ENCODE peak calls at places on chromosomes 5 and 9, in six cellular contexts. A is fibroblast of the conjunctiva; U is stimulated activated naive CD8-positive, alpha-beta T cell treated with anti-CD3 and anti-CD28 coated beads, Interleukin-15, amount 100 ng/mL, for 72 hours; C is fibroblast of the aortic adventitia; J is germinal center; E is SW 1271. M is an unnamed sample.

GRCh38 chr5:89228355-89228754 is 345.4 kb upstream of the MEF2C start:
- DNase-seq in A (no peak), U (no peak), C (no peak), J (no peak), E (no peak), M (no peak)

GRCh38 chr5:35513612-35514011 is 104.1 kb upstream of the SPEF2 start:
- DNase-seq in A (no peak), U (no peak), C (no peak), J (no peak), E (no peak), M (no peak)

GRCh38 chr9:95499101-95499676 is 17.6 kb downstream of the PTCH1 start:
- DNase-seq in A (no peak), U (no peak), C (peak; percentile 60), J (no peak), E (no peak), M (no peak)

GRCh38 chr9:96344458-96345180 is 38.9 kb downstream of the SLC35D2 start:
- DNase-seq in A (peak; percentile 96), U (no peak), C (peak; percentile 99), J (no peak), E (peak; percentile 84), M (peak; percentile 5)

GRCh38 chr5:137752873-137753226 is 1.3 kb downstream of the HNRNPA0 start:
- DNase-seq in A (no peak), U (no peak), C (peak; percentile 21), J (no peak), E (no peak), M (no peak)

GRCh38 chr5:128409401-128409800 is 128.6 kb downstream of the FBN2 start:
- DNase-seq in A (no peak), U (no peak), C (no peak), J (no peak), E (no peak), M (no peak)

GRCh38 chr5:44885903-44886302 is 77.2 kb downstream of the MRPS30 start:
- DNase-seq in A (no peak), U (no peak), C (no peak), J (no peak), E (no peak), M (no peak)

GRCh38 chr5:143592648-143593047 is 189.2 kb upstream of the NR3C1 start:
- DNase-seq in A (no peak), U (no peak), C (peak; percentile 26), J (peak; percentile 56), E (no peak), M (no peak)

GRCh38 chr5:172620506-172620905 is 20.6 kb upstream of the NEURL1B start:
- DNase-seq in A (no peak), U (no peak), C (no peak), J (no peak), E (no peak), M (no peak)

GRCh38 chr9:25678147-25678666 is at the start of gene TUSC1:
- DNase-seq in A (peak; percentile 75), U (no peak), C (peak; percentile 81), J (peak; percentile 37), E (no peak), M (peak; percentile 45)

GRCh38 chr5:59133801-59134261 is 551.0 kb downstream of the RAB3C start:
- DNase-seq in A (peak; percentile 85), U (no peak), C (peak; percentile 88), J (no peak), E (no peak), M (no peak)

GRCh38 chr9:110502842-110503241 is 76.7 kb downstream of the SVEP1 start:
- DNase-seq in A (no peak), U (no peak), C (no peak), J (no peak), E (no peak), M (no peak)

GRCh38 chr9:77158772-77159513 is 18.4 kb upstream of the VPS13A start:
- DNase-seq in A (no peak), U (no peak), C (peak; percentile 73), J (no peak), E (no peak), M (no peak)

GRCh38 chr5:26388946-26389345 is 649.4 kb downstream of the CDH9 start:
- DNase-seq in A (no peak), U (no peak), C (no peak), J (no peak), E (no peak), M (peak; percentile 6)

GRCh38 chr9:129182122-129182521 is 4.1 kb upstream of the IER5L start:
- DNase-seq in A (no peak), U (no peak), C (no peak), J (no peak), E (no peak), M (no peak)

GRCh38 chr5:52709171-52709925 is 78.4 kb upstream of the ITGA1 start:
- DNase-seq in A (no peak), U (peak; percentile 25), C (no peak), J (no peak), E (no peak), M (no peak)

GRCh38 chr5:113489299-113489698 is 1.0 kb upstream of the MCC start:
- DNase-seq in A (peak; percentile 92), U (no peak), C (peak; percentile 98), J (no peak), E (peak; percentile 93), M (no peak)

GRCh38 chr9:10232352-10232930 is 380.4 kb downstream of the PTPRD start:
- DNase-seq in A (no peak), U (no peak), C (peak; percentile 2), J (no peak), E (no peak), M (no peak)

GRCh38 chr5:125554355-125554754 is 807.9 kb upstream of the ZNF608 start:
- DNase-seq in A (no peak), U (no peak), C (no peak), J (no peak), E (no peak), M (no peak)

GRCh38 chr5:493251-493701 is 31.0 kb downstream of the SLC9A3 start:
- DNase-seq in A (no peak), U (no peak), C (no peak), J (no peak), E (no peak), M (no peak)

GRCh38 chr9:134611046-134611445 is 30.6 kb upstream of the COL5A1 start:
- DNase-seq in A (no peak), U (no peak), C (no peak), J (no peak), E (no peak), M (no peak)

GRCh38 chr9:131165523-131165922 is 40.1 kb downstream of the NUP214 start:
- DNase-seq in A (no peak), U (no peak), C (no peak), J (no peak), E (no peak), M (no peak)

GRCh38 chr5:33370135-33370472 is 70.7 kb upstream of the TARS1 start:
- DNase-seq in A (peak; percentile 64), U (no peak), C (peak; percentile 99), J (no peak), E (no peak), M (no peak)

GRCh38 chr5:96875805-96876291 is 452 bp upstream of the ERAP2 start:
- DNase-seq in A (no peak), U (no peak), C (no peak), J (no peak), E (no peak), M (no peak)

GRCh38 chr5:74595143-74595915 is 45.2 kb downstream of the ENC1 start:
- DNase-seq in A (no peak), U (no peak), C (peak; percentile 80), J (no peak), E (peak; percentile 31), M (no peak)

GRCh38 chr5:11387382-11387781 is 516.9 kb downstream of the CTNND2 start:
- DNase-seq in A (no peak), U (no peak), C (no peak), J (no peak), E (no peak), M (no peak)

GRCh38 chr5:127911619-127912018 is 171.9 kb upstream of the SLC12A2 start:
- DNase-seq in A (no peak), U (no peak), C (no peak), J (no peak), E (no peak), M (no peak)

GRCh38 chr9:38087934-38088925 is 19.2 kb upstream of the SHB start:
- DNase-seq in A (no peak), U (peak; percentile 72), C (peak; percentile 53), J (peak; percentile 69), E (no peak), M (peak; percentile 62)

GRCh38 chr5:151036556-151036955 is 16.2 kb downstream of the GPX3 start:
- DNase-seq in A (no peak), U (no peak), C (no peak), J (no peak), E (no peak), M (no peak)

GRCh38 chr9:93907551-93908199 is 47.5 kb downstream of the BARX1 start:
- DNase-seq in A (no peak), U (no peak), C (no peak), J (no peak), E (no peak), M (no peak)

GRCh38 chr5:757346-757930 is 27.1 kb downstream of the ZDHHC11B start:
- DNase-seq in A (no peak), U (no peak), C (no peak), J (no peak), E (no peak), M (no peak)

GRCh38 chr5:125026900-125027731 is 280.7 kb upstream of the ZNF608 start:
- DNase-seq in A (peak; percentile 1), U (no peak), C (peak; percentile 57), J (no peak), E (no peak), M (no peak)

GRCh38 chr5:4036861-4037260 is 441.2 kb downstream of the IRX1 start:
- DNase-seq in A (no peak), U (no peak), C (no peak), J (no peak), E (no peak), M (no peak)

GRCh38 chr5:124743534-124744169 is 2.8 kb downstream of the ZNF608 start:
- DNase-seq in A (no peak), U (no peak), C (no peak), J (peak; percentile 54), E (no peak), M (no peak)

M was measured in hypothalamus.